ENCODE peak calls at places on chromosomes 12 and 14, in five cellular contexts. One of them, this sample, is unnamed.

GRCh38 chr12:105740970-105741725 is 397.6 kb downstream of the NUAK1 start:
- DNase-seq in WTC11: no peak
- DNase-seq in K562: no peak
- DNase-seq in GM12878: no peak
- DNase-seq in HepG2: no peak
- DNase-seq in this sample: no peak

GRCh38 chr14:66104486-66104885 is 381.7 kb upstream of the CCDC196 start:
- DNase-seq in WTC11: peak
- DNase-seq in K562: peak
- DNase-seq in GM12878: no peak
- DNase-seq in HepG2: no peak
- DNase-seq in this sample: no peak

GRCh38 chr12:6333566-6333965 is 8.3 kb downstream of the TNFRSF1A start:
- DNase-seq in WTC11: no peak
- DNase-seq in K562: no peak
- DNase-seq in GM12878: no peak
- DNase-seq in HepG2: no peak
- DNase-seq in this sample: no peak

GRCh38 chr12:94498073-94498472 is 38.4 kb upstream of the CEP83 start:
- DNase-seq in WTC11: no peak
- DNase-seq in K562: no peak
- DNase-seq in GM12878: no peak
- DNase-seq in HepG2: no peak
- DNase-seq in this sample: no peak

GRCh38 chr14:39442293-39442692 is 10.1 kb upstream of the FBXO33 start:
- DNase-seq in WTC11: no peak
- DNase-seq in K562: no peak
- DNase-seq in GM12878: no peak
- DNase-seq in HepG2: no peak
- DNase-seq in this sample: no peak

GRCh38 chr14:104726600-104727451 is 2.8 kb downstream of the ADSS1 start:
- DNase-seq in WTC11: no peak
- DNase-seq in K562: no peak
- DNase-seq in GM12878: no peak
- DNase-seq in HepG2: peak
- DNase-seq in this sample: no peak

GRCh38 chr14:89378119-89378518 is 38.9 kb downstream of the FOXN3 start:
- DNase-seq in WTC11: no peak
- DNase-seq in K562: no peak
- DNase-seq in GM12878: no peak
- DNase-seq in HepG2: no peak
- DNase-seq in this sample: no peak

GRCh38 chr14:101596742-101597141 is 35.4 kb downstream of the DIO3 start:
- DNase-seq in WTC11: no peak
- DNase-seq in K562: no peak
- DNase-seq in GM12878: no peak
- DNase-seq in HepG2: no peak
- DNase-seq in this sample: no peak

GRCh38 chr12:50734409-50735263 is 29.3 kb upstream of the ATF1 start:
- DNase-seq in WTC11: peak
- DNase-seq in K562: peak
- DNase-seq in GM12878: no peak
- DNase-seq in HepG2: peak
- DNase-seq in this sample: peak

DNA sequence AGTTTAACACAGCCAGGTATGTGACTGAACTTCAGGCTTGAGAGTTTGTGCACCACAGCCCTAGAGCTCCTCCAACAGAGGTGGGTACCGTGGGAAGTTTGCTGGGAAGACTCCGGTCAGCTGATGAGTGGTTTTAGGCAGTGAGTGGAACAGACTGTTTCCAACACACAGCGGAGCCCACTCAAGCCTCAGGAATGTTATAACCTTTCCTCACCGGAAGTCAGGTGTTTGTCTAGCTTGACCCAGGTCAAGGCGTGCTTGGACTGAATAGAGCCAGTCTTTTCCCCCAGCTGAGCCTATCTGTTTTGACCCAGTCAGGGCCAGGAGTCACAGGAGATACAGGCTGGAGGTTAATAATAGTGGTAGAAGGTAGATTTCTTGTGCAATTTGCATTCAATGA is 138.4 kb upstream of the PARP11 start:
- DNase-seq in WTC11: no peak
- DNase-seq in K562: no peak
- DNase-seq in GM12878: no peak
- DNase-seq in HepG2: peak
- DNase-seq in this sample: no peak
- TF ChIP-seq ATF2 in WTC11: no peak
- TF ChIP-seq ATF2 in K562: no peak
- TF ChIP-seq ATF2 in GM12878: no peak
- TF ChIP-seq ATF2 in HepG2: peak
- TF ChIP-seq ATF2 in this sample: no peak

GRCh38 chr12:124487065-124487833 is 80.2 kb downstream of the NCOR2 start:
- DNase-seq in WTC11: no peak
- DNase-seq in K562: peak
- DNase-seq in GM12878: no peak
- DNase-seq in HepG2: no peak
- DNase-seq in this sample: no peak
- TF ChIP-seq ATF2 in WTC11: no peak
- TF ChIP-seq ATF2 in K562: no peak
- TF ChIP-seq ATF2 in GM12878: no peak
- TF ChIP-seq ATF2 in HepG2: no peak
- TF ChIP-seq ATF2 in this sample: no peak

GRCh38 chr14:64201296-64201695 is 92.9 kb downstream of the ESR2 start:
- DNase-seq in WTC11: no peak
- DNase-seq in K562: no peak
- DNase-seq in GM12878: no peak
- DNase-seq in HepG2: no peak
- DNase-seq in this sample: no peak

GRCh38 chr14:64198021-64198420 is 96.2 kb downstream of the ESR2 start:
- DNase-seq in WTC11: no peak
- DNase-seq in K562: no peak
- DNase-seq in GM12878: no peak
- DNase-seq in HepG2: no peak
- DNase-seq in this sample: no peak

GRCh38 chr14:64201931-64202330 is 92.2 kb downstream of the ESR2 start:
- DNase-seq in WTC11: no peak
- DNase-seq in K562: no peak
- DNase-seq in GM12878: no peak
- DNase-seq in HepG2: no peak
- DNase-seq in this sample: no peak

GRCh38 chr14:64198486-64198885 is 95.7 kb downstream of the ESR2 start:
- DNase-seq in WTC11: no peak
- DNase-seq in K562: no peak
- DNase-seq in GM12878: no peak
- DNase-seq in HepG2: no peak
- DNase-seq in this sample: no peak

GRCh38 chr14:64200170-64200569 is 94.0 kb downstream of the ESR2 start:
- DNase-seq in WTC11: no peak
- DNase-seq in K562: no peak
- DNase-seq in GM12878: no peak
- DNase-seq in HepG2: no peak
- DNase-seq in this sample: no peak
- TF ChIP-seq ATF2 in WTC11: no peak
- TF ChIP-seq ATF2 in K562: no peak
- TF ChIP-seq ATF2 in GM12878: no peak
- TF ChIP-seq ATF2 in HepG2: no peak
- TF ChIP-seq ATF2 in this sample: no peak

DNA sequence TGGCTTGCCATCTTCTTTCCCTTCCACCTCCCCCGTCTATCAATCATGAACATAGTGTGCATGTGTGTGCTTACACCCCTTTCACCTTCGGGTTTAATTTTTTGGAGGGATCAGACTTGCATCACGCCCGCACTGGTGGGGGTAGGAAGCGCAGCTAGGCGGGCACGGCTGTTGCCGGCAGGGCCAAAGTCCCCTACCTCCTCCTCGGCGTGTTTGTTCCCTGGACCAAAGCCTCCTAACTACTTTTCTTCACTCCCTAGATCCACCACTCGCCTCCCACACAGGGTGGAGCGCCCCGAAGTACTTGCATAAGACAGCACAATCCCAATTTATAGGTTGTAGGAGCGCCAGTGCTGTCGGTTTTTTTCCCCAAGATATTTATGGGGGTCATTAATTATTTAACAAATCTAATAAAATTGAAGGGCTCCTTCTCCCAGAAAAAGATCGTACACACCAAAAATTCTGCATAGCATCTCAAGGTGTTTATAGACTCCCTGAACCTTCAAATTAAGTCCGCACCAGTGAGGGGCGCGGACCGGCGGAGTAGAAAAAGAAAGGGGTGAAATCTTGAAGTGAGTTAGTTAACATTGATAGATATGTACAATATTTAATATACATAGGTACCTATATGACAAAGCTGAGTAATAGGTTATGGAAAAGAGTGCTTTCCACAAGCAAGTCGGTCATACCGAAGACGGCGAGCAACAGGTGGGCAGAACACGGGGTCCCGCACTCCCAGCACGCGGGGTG is 714 bp downstream of the PKP2 start:
- DNase-seq in WTC11: peak
- DNase-seq in K562: peak
- DNase-seq in GM12878: no peak
- DNase-seq in HepG2: peak
- DNase-seq in this sample: peak
- TF ChIP-seq ATF2 in WTC11: no peak
- TF ChIP-seq ATF2 in K562: no peak
- TF ChIP-seq ATF2 in GM12878: no peak
- TF ChIP-seq ATF2 in HepG2: no peak
- TF ChIP-seq ATF2 in this sample: no peak

GRCh38 chr12:124426594-124427550 is 132.0 kb downstream of the RFLNA start:
- DNase-seq in WTC11: no peak
- DNase-seq in K562: no peak
- DNase-seq in GM12878: no peak
- DNase-seq in HepG2: no peak
- DNase-seq in this sample: no peak

GRCh38 chr12:124430491-124430890 is 135.6 kb downstream of the RFLNA start:
- DNase-seq in WTC11: no peak
- DNase-seq in K562: no peak
- DNase-seq in GM12878: no peak
- DNase-seq in HepG2: no peak
- DNase-seq in this sample: no peak

GRCh38 chr12:124428792-124429281 is 133.9 kb downstream of the RFLNA start:
- DNase-seq in WTC11: no peak
- DNase-seq in K562: no peak
- DNase-seq in GM12878: no peak
- DNase-seq in HepG2: no peak
- DNase-seq in this sample: no peak

GRCh38 chr12:124429535-124429934 is 134.6 kb downstream of the RFLNA start:
- DNase-seq in WTC11: no peak
- DNase-seq in K562: no peak
- DNase-seq in GM12878: no peak
- DNase-seq in HepG2: no peak
- DNase-seq in this sample: no peak

DNA sequence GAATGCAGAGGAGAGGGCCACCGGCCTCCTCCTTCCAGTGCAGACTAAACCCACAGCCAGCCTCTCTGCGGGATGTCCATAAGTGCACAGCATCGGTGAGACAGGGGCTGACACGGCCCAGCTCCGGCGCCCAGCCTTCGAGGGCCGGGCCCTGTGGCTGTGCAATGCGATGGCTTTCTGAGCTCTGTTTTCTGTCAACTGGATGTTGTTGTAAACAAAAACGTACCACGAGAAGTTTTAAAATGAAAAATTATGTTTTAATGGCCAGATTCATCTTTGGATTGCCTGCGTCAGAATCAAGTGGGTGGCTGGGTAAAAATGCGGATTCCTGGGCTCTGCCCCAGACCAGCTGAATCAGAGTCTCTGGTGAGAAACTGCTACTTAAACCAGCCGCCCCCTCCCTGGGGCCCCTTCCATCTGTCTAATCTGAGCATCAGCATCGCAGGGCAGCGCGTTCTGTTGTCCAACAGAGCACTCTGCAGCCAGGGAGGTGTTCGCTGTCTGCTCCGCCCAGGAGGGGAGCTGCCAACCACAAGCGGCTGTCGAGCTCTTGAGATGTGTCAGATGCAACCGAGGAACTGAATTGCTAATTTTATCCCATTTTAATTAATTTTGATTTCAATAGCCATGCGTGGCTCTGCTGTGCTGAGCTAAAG is 133.4 kb downstream of the RFLNA start:
- DNase-seq in WTC11: no peak
- DNase-seq in K562: no peak
- DNase-seq in GM12878: no peak
- DNase-seq in HepG2: no peak
- DNase-seq in this sample: no peak
- TF ChIP-seq ATF2 in WTC11: no peak
- TF ChIP-seq ATF2 in K562: no peak
- TF ChIP-seq ATF2 in GM12878: no peak
- TF ChIP-seq ATF2 in HepG2: no peak
- TF ChIP-seq ATF2 in this sample: no peak

DNA sequence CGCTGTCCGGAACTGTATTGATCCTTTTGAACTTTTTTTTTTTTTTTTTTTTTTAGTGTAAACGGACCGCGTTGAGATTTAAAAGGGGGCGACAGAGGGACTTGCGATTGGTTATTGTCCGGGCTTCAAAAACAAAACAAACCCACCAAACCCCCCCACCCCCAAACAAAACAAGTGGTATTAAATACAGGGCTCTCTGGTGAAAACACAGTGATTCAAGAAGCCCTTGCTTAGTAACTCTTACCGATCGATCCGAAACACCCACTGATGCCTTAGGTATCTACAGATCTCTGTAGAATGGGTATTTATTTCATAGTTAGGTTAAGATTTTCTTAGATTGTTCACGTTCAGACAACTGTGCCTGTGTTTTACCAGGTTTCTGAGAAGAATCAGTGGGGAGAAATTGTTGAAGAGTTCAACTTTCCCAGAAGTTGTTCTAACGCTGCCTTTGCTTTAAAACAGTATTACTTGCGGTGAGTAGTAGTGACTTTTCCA is 1.4 kb downstream of the ARID2 start:
- DNase-seq in WTC11: no peak
- DNase-seq in K562: no peak
- DNase-seq in GM12878: no peak
- DNase-seq in HepG2: peak
- DNase-seq in this sample: no peak
- TF ChIP-seq ATF2 in WTC11: no peak
- TF ChIP-seq ATF2 in K562: no peak
- TF ChIP-seq ATF2 in GM12878: no peak
- TF ChIP-seq ATF2 in HepG2: no peak
- TF ChIP-seq ATF2 in this sample: no peak

GRCh38 chr14:71588028-71588427 is 344.2 kb upstream of the RGS6 start:
- DNase-seq in WTC11: no peak
- DNase-seq in K562: no peak
- DNase-seq in GM12878: no peak
- DNase-seq in HepG2: no peak
- DNase-seq in this sample: no peak
- TF ChIP-seq ATF2 in WTC11: no peak
- TF ChIP-seq ATF2 in K562: no peak
- TF ChIP-seq ATF2 in GM12878: no peak
- TF ChIP-seq ATF2 in HepG2: no peak
- TF ChIP-seq ATF2 in this sample: no peak

DNA sequence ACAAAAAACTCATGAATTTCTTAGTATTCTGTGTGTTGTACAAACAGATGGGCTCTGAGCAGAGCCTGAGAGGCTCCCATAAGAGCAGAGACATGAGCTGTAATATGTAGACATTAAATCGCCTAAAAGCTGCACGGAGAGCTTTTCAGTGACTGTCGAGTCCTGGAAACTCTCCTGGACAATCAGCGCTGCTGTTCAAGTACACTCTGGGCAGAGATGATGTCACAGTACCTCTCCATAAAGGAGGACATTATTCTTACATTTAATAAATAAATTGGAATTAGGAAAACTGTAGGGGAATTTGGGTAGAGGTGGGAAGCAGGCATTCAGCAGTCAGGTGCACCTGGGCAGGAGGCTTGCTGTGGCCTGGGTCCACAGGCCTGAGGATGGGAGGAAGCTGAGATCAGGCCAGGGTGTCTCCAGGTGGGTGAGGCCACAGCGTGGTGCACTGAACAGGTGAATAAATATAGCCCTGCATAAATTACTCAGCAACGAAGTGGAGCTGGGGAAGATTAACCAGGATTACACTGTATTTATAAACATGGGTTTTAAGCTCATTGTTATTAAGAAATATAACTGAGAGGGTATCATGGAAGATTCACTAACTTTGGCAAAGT is 13.3 kb upstream of the TCL1A start:
- DNase-seq in WTC11: no peak
- DNase-seq in K562: no peak
- DNase-seq in GM12878: no peak
- DNase-seq in HepG2: no peak
- DNase-seq in this sample: no peak
- TF ChIP-seq ATF2 in WTC11: no peak
- TF ChIP-seq ATF2 in K562: no peak
- TF ChIP-seq ATF2 in GM12878: no peak
- TF ChIP-seq ATF2 in HepG2: no peak
- TF ChIP-seq ATF2 in this sample: no peak

This sample was measured in H1.